ENCODE peak calls at places on chromosomes 2 and 18, in five cellular contexts. S is BJ, Y is colonic mucosa, P is fibroblast of lung, D is pancreas. Z is an unnamed sample.

GRCh38 chr2:85748948-85749875 is 4.6 kb upstream of the ATOH8 start:
- DNase-seq in S (no peak), Y (no peak), P (peak; percentile 69), D (no peak), Z (no peak)

GRCh38 chr2:45816273-45816672 is 164.8 kb downstream of the PRKCE start:
- DNase-seq in S (no peak), Y (no peak), P (no peak), D (no peak), Z (no peak)

GRCh38 chr2:101546376-101547058 is 71.6 kb upstream of the RFX8 start:
- DNase-seq in S (no peak), Y (no peak), P (peak; percentile 76), D (no peak), Z (no peak)

GRCh38 chr2:50492452-50492851 is 539.5 kb downstream of the NRXN1 start:
- DNase-seq in S (no peak), Y (peak; percentile 24), P (peak; percentile 42), D (no peak), Z (no peak)

GRCh38 chr2:158882297-158882696 is 86.1 kb upstream of the TANC1 start:
- DNase-seq in S (no peak), Y (no peak), P (no peak), D (no peak), Z (no peak)

GRCh38 chr2:160667811-160668210 is 174.2 kb upstream of the RBMS1 start:
- DNase-seq in S (no peak), Y (no peak), P (peak; percentile 12), D (no peak), Z (no peak)

GRCh38 chr2:137837830-137838229 is 126.4 kb upstream of the HNMT start:
- DNase-seq in S (no peak), Y (no peak), P (no peak), D (no peak), Z (no peak)

GRCh38 chr2:220959391-220959802 is 612.7 kb downstream of the EPHA4 start:
- DNase-seq in S (no peak), Y (no peak), P (no peak), D (no peak), Z (no peak)

GRCh38 chr2:113025751-113026150 is 20.5 kb downstream of the IL36A start:
- DNase-seq in S (no peak), Y (no peak), P (no peak), D (no peak), Z (no peak)

GRCh38 chr18:26435415-26436095 is 112.8 kb downstream of the KCTD1 start:
- DNase-seq in S (no peak), Y (no peak), P (no peak), D (no peak), Z (no peak)

GRCh38 chr2:102975996-102976636 is 214.3 kb downstream of the TMEM182 start:
- DNase-seq in S (no peak), Y (peak; percentile 24), P (peak; percentile 40), D (no peak), Z (peak; percentile 49)

GRCh38 chr2:9552491-9553178 is 3.0 kb downstream of the ADAM17 start:
- DNase-seq in S (no peak), Y (no peak), P (peak; percentile 79), D (no peak), Z (no peak)

GRCh38 chr2:25339791-25340339 is 1.9 kb downstream of the DNMT3A start:
- DNase-seq in S (no peak), Y (peak; percentile 68), P (no peak), D (peak; percentile 89), Z (no peak)

GRCh38 chr2:12075603-12076002 is 329.2 kb downstream of the LPIN1 start:
- DNase-seq in S (no peak), Y (no peak), P (no peak), D (no peak), Z (no peak)

GRCh38 chr18:79523221-79523737 is 127.5 kb downstream of the NFATC1 start:
- DNase-seq in S (no peak), Y (no peak), P (no peak), D (no peak), Z (no peak)

GRCh38 chr2:73985318-73986084 is 791 bp downstream of the TET3 start:
- DNase-seq in S (no peak), Y (peak; percentile 59), P (no peak), D (peak; percentile 62), Z (no peak)

GRCh38 chr2:96868555-96869280 is 1.2 kb downstream of the SEMA4C start:
- DNase-seq in S (peak; percentile 37), Y (peak; percentile 86), P (peak; percentile 90), D (peak; percentile 89), Z (peak; percentile 67)

GRCh38 chr2:170022692-170023091 is 155.3 kb upstream of the MYO3B start:
- DNase-seq in S (peak; percentile 37), Y (no peak), P (peak; percentile 51), D (no peak), Z (no peak)

GRCh38 chr2:218726004-218726574 is 15.5 kb downstream of the TTLL4 start:
- DNase-seq in S (no peak), Y (no peak), P (no peak), D (no peak), Z (no peak)

GRCh38 chr2:64586883-64587481 is 62.9 kb downstream of the AFTPH start:
- DNase-seq in S (no peak), Y (no peak), P (peak; percentile 54), D (no peak), Z (no peak)

GRCh38 chr2:84970956-84971798 is at the start of gene KCMF1:
- DNase-seq in S (no peak), Y (peak; percentile 82), P (peak; percentile 67), D (peak; percentile 92), Z (peak; percentile 77)

GRCh38 chr2:63792523-63792922 is 49.2 kb upstream of the UGP2 start:
- DNase-seq in S (peak; percentile 79), Y (no peak), P (peak; percentile 98), D (no peak), Z (no peak)

GRCh38 chr2:226115102-226115831 is 684.4 kb downstream of the IRS1 start:
- DNase-seq in S (peak; percentile 86), Y (no peak), P (peak; percentile 99), D (no peak), Z (no peak)

GRCh38 chr2:240999001-240999791 is 778 bp downstream of the SNED1 start:
- DNase-seq in S (no peak), Y (peak; percentile 27), P (peak; percentile 14), D (peak; percentile 83), Z (peak; percentile 31)

GRCh38 chr2:193847140-193847539 is 1652.4 kb upstream of the TMEFF2 start:
- DNase-seq in S (no peak), Y (no peak), P (peak; percentile 79), D (no peak), Z (no peak)

GRCh38 chr2:37561615-37562569 is 109.5 kb downstream of the CDC42EP3 start:
- DNase-seq in S (no peak), Y (no peak), P (peak; percentile 98), D (no peak), Z (no peak)

GRCh38 chr2:201261471-201261870 is 1.1 kb downstream of the CASP8 start:
- DNase-seq in S (no peak), Y (peak; percentile 59), P (no peak), D (no peak), Z (no peak)

GRCh38 chr2:136132840-136133570 is 15.1 kb upstream of the CXCR4 start:
- DNase-seq in S (no peak), Y (no peak), P (no peak), D (no peak), Z (no peak)

GRCh38 chr2:230130668-230131364 is 62.1 kb upstream of the SLC16A14 start:
- DNase-seq in S (peak; percentile 54), Y (peak; percentile 38), P (peak; percentile 80), D (no peak), Z (no peak)

GRCh38 chr18:63882333-63883141 is 5.0 kb upstream of the SERPINB2 start:
- DNase-seq in S (peak; percentile 70), Y (no peak), P (peak; percentile 95), D (peak; percentile 47), Z (no peak)

GRCh38 chr18:10784596-10785202 is 258.9 kb downstream of the NAPG start:
- DNase-seq in S (no peak), Y (no peak), P (no peak), D (no peak), Z (no peak)
- TF ChIP-seq CTCF in S (no peak), Y (no peak), P (no peak), D (no peak), Z (no peak)

DNA sequence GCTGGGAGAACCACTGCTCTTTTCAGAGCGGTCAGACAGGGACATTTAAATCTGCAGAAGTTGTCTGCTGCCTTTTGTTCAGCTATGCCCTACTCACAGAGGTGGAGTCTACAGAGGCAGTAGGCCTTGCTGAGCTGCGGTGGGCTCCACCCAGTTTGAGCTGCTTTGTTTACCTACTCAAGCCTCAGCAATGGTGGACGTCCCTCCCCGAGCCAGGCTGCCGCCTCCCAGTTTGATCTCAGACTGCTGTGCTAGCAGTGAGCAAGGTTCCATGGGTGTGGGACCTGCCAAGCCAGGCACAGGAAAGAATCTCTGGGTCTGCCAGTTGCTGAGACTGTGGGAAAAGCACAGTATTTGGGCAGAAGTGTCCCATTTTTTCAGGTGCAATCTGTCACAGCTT is 21.8 kb downstream of the GALNT5 start:
- DNase-seq in S (no peak), Y (peak; percentile 70), P (no peak), D (no peak), Z (no peak)
- H3K4me3 ChIP-seq in S (no peak overlapping the region), Y (no peak overlapping the region), P (no peak overlapping the region), D (no peak overlapping the region), Z (no peak overlapping the region)

GRCh38 chr2:222300725-222301295 is 2.0 kb upstream of the PAX3 start:
- DNase-seq in S (no peak), Y (no peak), P (peak; percentile 45), D (no peak), Z (no peak)
- H3K27me3 ChIP-seq in S (peaks cover 13% of the 10 kb centered on the region), Y (peaks cover 96% of the 10 kb centered on the region), P (peaks cover 99% of the 10 kb centered on the region), D (peaks cover 8% of the 10 kb centered on the region), Z (peaks cover 97% of the 10 kb centered on the region)

GRCh38 chr2:181892795-181893435 is 1.4 kb downstream of the ITPRID2 start:
- DNase-seq in S (peak; percentile 27), Y (no peak), P (peak; percentile 67), D (no peak), Z (no peak)

GRCh38 chr2:181891258-181891965 is at the start of gene ITPRID2:
- DNase-seq in S (peak; percentile 38), Y (peak; percentile 87), P (peak; percentile 91), D (peak; percentile 92), Z (peak; percentile 54)

GRCh38 chr2:181894381-181894780 is 2.9 kb downstream of the ITPRID2 start:
- DNase-seq in S (no peak), Y (no peak), P (no peak), D (no peak), Z (no peak)

GRCh38 chr2:181895788-181896187 is 4.3 kb downstream of the ITPRID2 start:
- DNase-seq in S (no peak), Y (no peak), P (no peak), D (no peak), Z (no peak)

DNA sequence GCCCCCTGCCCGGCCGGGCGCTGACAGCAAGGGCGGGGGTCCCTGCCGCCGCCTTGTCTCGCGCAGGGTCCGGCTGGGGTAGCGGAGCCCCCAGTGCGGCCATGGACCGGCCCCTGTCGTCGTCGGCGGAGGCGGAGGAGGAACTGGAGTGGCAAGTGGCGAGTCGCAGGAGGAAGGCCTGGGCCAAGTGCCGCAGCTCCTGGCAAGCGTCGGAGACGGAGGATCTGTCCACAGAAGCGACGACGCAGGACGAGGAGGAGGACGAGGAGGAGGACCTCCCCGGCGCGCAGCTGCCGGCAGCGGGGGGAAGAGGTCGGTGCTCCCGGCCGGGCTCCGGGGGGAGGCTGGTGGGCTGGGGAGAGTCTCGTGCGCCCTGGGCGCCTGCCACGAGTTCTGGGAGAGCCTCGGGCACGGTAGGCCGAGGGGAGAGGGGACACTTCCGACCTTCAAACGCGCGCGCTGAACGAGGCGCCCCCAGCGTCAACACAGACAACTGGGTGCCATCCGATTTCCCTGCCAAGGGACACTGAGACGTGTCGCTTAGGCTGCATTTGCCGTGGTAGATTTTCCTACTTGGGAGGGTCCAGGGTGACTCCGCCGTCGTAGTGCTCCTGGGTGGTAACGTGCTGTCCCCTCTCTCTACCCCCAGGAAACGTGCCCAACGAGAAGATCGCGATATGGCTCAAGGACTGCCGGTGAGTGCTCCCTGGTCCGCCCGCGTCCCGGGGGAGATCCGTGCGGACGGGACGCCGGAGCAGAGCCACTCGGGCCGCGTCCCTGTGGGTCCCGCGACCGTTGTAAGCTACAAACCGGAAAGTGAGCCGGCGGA is 650 bp downstream of the ITPRID2 start:
- DNase-seq in S (peak; percentile 5), Y (peak; percentile 70), P (peak; percentile 69), D (peak; percentile 92), Z (peak; percentile 59)
- TF ChIP-seq CTCF in S (peak; percentile 27), Y (no peak), P (no peak), D (no peak), Z (no peak)